ENCODE peak calls at places on chromosomes 11 and 22, in nine cellular contexts. One of them, this sample, is unnamed.
A peak's percentile ranks its signal among the peaks of the same experiment; 100 is the strongest.

GRCh38 chr22:17808688-17809403 is 34.6 kb upstream of the BID start:
- DNase-seq in stimulated activated CD8-positive, alpha-beta memory T cell treated with anti-CD3 and anti-CD28 coated beads, Interleukin-15, amount 100 ng/mL, for 24 hours: no peak
- DNase-seq in osteocyte: no peak
- DNase-seq in LoVo: no peak
- DNase-seq in bronchial epithelial cell: no peak
- DNase-seq in heart right ventricle: no peak
- DNase-seq in progenitor cell of endocrine pancreas: no peak
- DNase-seq in T-helper 2 cell: no peak
- DNase-seq in lower lobe of right lung: no peak
- DNase-seq in this sample: no peak

GRCh38 chr11:33500865-33501479 is 199.7 kb downstream of the C11orf91 start:
- DNase-seq in osteocyte: no peak
- DNase-seq in LoVo: peak; percentile 46
- DNase-seq in T-helper 2 cell: peak; percentile 4
- DNase-seq in heart right ventricle: peak; percentile 12
- DNase-seq in bronchial epithelial cell: peak; percentile 37
- DNase-seq in progenitor cell of endocrine pancreas: no peak
- DNase-seq in lower lobe of right lung: no peak
- DNase-seq in stimulated activated CD8-positive, alpha-beta memory T cell treated with anti-CD3 and anti-CD28 coated beads, Interleukin-15, amount 100 ng/mL, for 24 hours: no peak
- DNase-seq in this sample: no peak

GRCh38 chr11:105142167-105142566 is 2.6 kb upstream of the CARD18 start:
- DNase-seq in bronchial epithelial cell: no peak
- DNase-seq in stimulated activated CD8-positive, alpha-beta memory T cell treated with anti-CD3 and anti-CD28 coated beads, Interleukin-15, amount 100 ng/mL, for 24 hours: no peak
- DNase-seq in T-helper 2 cell: no peak
- DNase-seq in heart right ventricle: no peak
- DNase-seq in osteocyte: no peak
- DNase-seq in progenitor cell of endocrine pancreas: no peak
- DNase-seq in LoVo: no peak
- DNase-seq in lower lobe of right lung: no peak
- DNase-seq in this sample: no peak

GRCh38 chr11:82547163-82547560 is 186.5 kb downstream of the FAM181B start:
- DNase-seq in bronchial epithelial cell: peak; percentile 27
- DNase-seq in heart right ventricle: no peak
- DNase-seq in progenitor cell of endocrine pancreas: peak; percentile 9
- DNase-seq in lower lobe of right lung: no peak
- DNase-seq in T-helper 2 cell: no peak
- DNase-seq in osteocyte: no peak
- DNase-seq in stimulated activated CD8-positive, alpha-beta memory T cell treated with anti-CD3 and anti-CD28 coated beads, Interleukin-15, amount 100 ng/mL, for 24 hours: no peak
- DNase-seq in LoVo: no peak
- DNase-seq in this sample: no peak

GRCh38 chr11:74195828-74196227 is 24.7 kb downstream of the PPME1 start:
- DNase-seq in osteocyte: no peak
- DNase-seq in heart right ventricle: no peak
- DNase-seq in bronchial epithelial cell: peak; percentile 52
- DNase-seq in LoVo: no peak
- DNase-seq in progenitor cell of endocrine pancreas: no peak
- DNase-seq in stimulated activated CD8-positive, alpha-beta memory T cell treated with anti-CD3 and anti-CD28 coated beads, Interleukin-15, amount 100 ng/mL, for 24 hours: no peak
- DNase-seq in T-helper 2 cell: no peak
- DNase-seq in lower lobe of right lung: no peak
- DNase-seq in this sample: no peak

GRCh38 chr11:134560066-134560465 is 148.0 kb upstream of the B3GAT1 start:
- DNase-seq in progenitor cell of endocrine pancreas: no peak
- DNase-seq in T-helper 2 cell: no peak
- DNase-seq in stimulated activated CD8-positive, alpha-beta memory T cell treated with anti-CD3 and anti-CD28 coated beads, Interleukin-15, amount 100 ng/mL, for 24 hours: no peak
- DNase-seq in LoVo: no peak
- DNase-seq in lower lobe of right lung: no peak
- DNase-seq in heart right ventricle: peak; percentile 2
- DNase-seq in bronchial epithelial cell: no peak
- DNase-seq in osteocyte: peak; percentile 73
- DNase-seq in this sample: no peak

GRCh38 chr11:14443642-14444041 is 56.0 kb downstream of the COPB1 start:
- DNase-seq in bronchial epithelial cell: peak; percentile 60
- DNase-seq in osteocyte: no peak
- DNase-seq in T-helper 2 cell: no peak
- DNase-seq in progenitor cell of endocrine pancreas: no peak
- DNase-seq in LoVo: no peak
- DNase-seq in stimulated activated CD8-positive, alpha-beta memory T cell treated with anti-CD3 and anti-CD28 coated beads, Interleukin-15, amount 100 ng/mL, for 24 hours: no peak
- DNase-seq in lower lobe of right lung: no peak
- DNase-seq in heart right ventricle: no peak
- DNase-seq in this sample: no peak

GRCh38 chr11:126561327-126561893 is 205.9 kb downstream of the ST3GAL4 start:
- DNase-seq in heart right ventricle: peak; percentile 48
- DNase-seq in bronchial epithelial cell: peak; percentile 33
- DNase-seq in lower lobe of right lung: no peak
- DNase-seq in LoVo: peak; percentile 60
- DNase-seq in progenitor cell of endocrine pancreas: peak; percentile 60
- DNase-seq in T-helper 2 cell: peak; percentile 46
- DNase-seq in osteocyte: no peak
- DNase-seq in stimulated activated CD8-positive, alpha-beta memory T cell treated with anti-CD3 and anti-CD28 coated beads, Interleukin-15, amount 100 ng/mL, for 24 hours: no peak
- DNase-seq in this sample: peak; percentile 5

GRCh38 chr11:81869337-81870065 is 864.2 kb downstream of the FAM181B start:
- DNase-seq in stimulated activated CD8-positive, alpha-beta memory T cell treated with anti-CD3 and anti-CD28 coated beads, Interleukin-15, amount 100 ng/mL, for 24 hours: peak; percentile 46
- DNase-seq in osteocyte: no peak
- DNase-seq in lower lobe of right lung: no peak
- DNase-seq in T-helper 2 cell: peak; percentile 99
- DNase-seq in LoVo: no peak
- DNase-seq in progenitor cell of endocrine pancreas: no peak
- DNase-seq in heart right ventricle: no peak
- DNase-seq in bronchial epithelial cell: peak; percentile 69
- DNase-seq in this sample: peak; percentile 87

GRCh38 chr11:112421854-112422253 is 161.2 kb upstream of the PLET1 start:
- DNase-seq in osteocyte: no peak
- DNase-seq in progenitor cell of endocrine pancreas: no peak
- DNase-seq in lower lobe of right lung: no peak
- DNase-seq in stimulated activated CD8-positive, alpha-beta memory T cell treated with anti-CD3 and anti-CD28 coated beads, Interleukin-15, amount 100 ng/mL, for 24 hours: no peak
- DNase-seq in T-helper 2 cell: no peak
- DNase-seq in LoVo: no peak
- DNase-seq in heart right ventricle: no peak
- DNase-seq in bronchial epithelial cell: no peak
- DNase-seq in this sample: no peak

GRCh38 chr22:50674127-50674493 is 1.5 kb downstream of the SHANK3 start:
- DNase-seq in bronchial epithelial cell: no peak
- DNase-seq in heart right ventricle: no peak
- DNase-seq in LoVo: no peak
- DNase-seq in stimulated activated CD8-positive, alpha-beta memory T cell treated with anti-CD3 and anti-CD28 coated beads, Interleukin-15, amount 100 ng/mL, for 24 hours: no peak
- DNase-seq in osteocyte: peak; percentile 68
- DNase-seq in progenitor cell of endocrine pancreas: no peak
- DNase-seq in T-helper 2 cell: no peak
- DNase-seq in lower lobe of right lung: no peak
- DNase-seq in this sample: no peak

GRCh38 chr11:77093056-77093891 is 9.4 kb upstream of the OMP start:
- DNase-seq in LoVo: no peak
- DNase-seq in osteocyte: no peak
- DNase-seq in stimulated activated CD8-positive, alpha-beta memory T cell treated with anti-CD3 and anti-CD28 coated beads, Interleukin-15, amount 100 ng/mL, for 24 hours: no peak
- DNase-seq in bronchial epithelial cell: no peak
- DNase-seq in lower lobe of right lung: peak; percentile 36
- DNase-seq in T-helper 2 cell: no peak
- DNase-seq in progenitor cell of endocrine pancreas: no peak
- DNase-seq in heart right ventricle: no peak
- DNase-seq in this sample: no peak

GRCh38 chr11:1888811-1889526 is 2.7 kb downstream of the PRR33 start:
- DNase-seq in lower lobe of right lung: peak; percentile 62
- DNase-seq in T-helper 2 cell: peak; percentile 95
- DNase-seq in bronchial epithelial cell: no peak
- DNase-seq in heart right ventricle: no peak
- DNase-seq in osteocyte: no peak
- DNase-seq in progenitor cell of endocrine pancreas: no peak
- DNase-seq in stimulated activated CD8-positive, alpha-beta memory T cell treated with anti-CD3 and anti-CD28 coated beads, Interleukin-15, amount 100 ng/mL, for 24 hours: no peak
- DNase-seq in LoVo: no peak
- DNase-seq in this sample: peak; percentile 64

GRCh38 chr11:45087761-45088160 is 58.7 kb upstream of the PRDM11 start:
- DNase-seq in lower lobe of right lung: no peak
- DNase-seq in progenitor cell of endocrine pancreas: no peak
- DNase-seq in osteocyte: no peak
- DNase-seq in heart right ventricle: no peak
- DNase-seq in bronchial epithelial cell: no peak
- DNase-seq in stimulated activated CD8-positive, alpha-beta memory T cell treated with anti-CD3 and anti-CD28 coated beads, Interleukin-15, amount 100 ng/mL, for 24 hours: no peak
- DNase-seq in LoVo: no peak
- DNase-seq in T-helper 2 cell: no peak
- DNase-seq in this sample: no peak

GRCh38 chr22:27892064-27892463 is 27.0 kb downstream of the PITPNB start:
- DNase-seq in progenitor cell of endocrine pancreas: no peak
- DNase-seq in osteocyte: no peak
- DNase-seq in lower lobe of right lung: no peak
- DNase-seq in bronchial epithelial cell: no peak
- DNase-seq in T-helper 2 cell: no peak
- DNase-seq in stimulated activated CD8-positive, alpha-beta memory T cell treated with anti-CD3 and anti-CD28 coated beads, Interleukin-15, amount 100 ng/mL, for 24 hours: no peak
- DNase-seq in LoVo: no peak
- DNase-seq in heart right ventricle: no peak
- DNase-seq in this sample: no peak

GRCh38 chr22:27113211-27114030 is 456.0 kb downstream of the MIAT start:
- DNase-seq in lower lobe of right lung: no peak
- DNase-seq in LoVo: peak; percentile 50
- DNase-seq in progenitor cell of endocrine pancreas: no peak
- DNase-seq in osteocyte: no peak
- DNase-seq in heart right ventricle: peak; percentile 50
- DNase-seq in bronchial epithelial cell: peak; percentile 87
- DNase-seq in stimulated activated CD8-positive, alpha-beta memory T cell treated with anti-CD3 and anti-CD28 coated beads, Interleukin-15, amount 100 ng/mL, for 24 hours: no peak
- DNase-seq in T-helper 2 cell: no peak
- DNase-seq in this sample: no peak

GRCh38 chr11:33657757-33658156 is 42.9 kb downstream of the C11orf91 start:
- DNase-seq in osteocyte: no peak
- DNase-seq in LoVo: no peak
- DNase-seq in stimulated activated CD8-positive, alpha-beta memory T cell treated with anti-CD3 and anti-CD28 coated beads, Interleukin-15, amount 100 ng/mL, for 24 hours: no peak
- DNase-seq in T-helper 2 cell: no peak
- DNase-seq in lower lobe of right lung: no peak
- DNase-seq in bronchial epithelial cell: no peak
- DNase-seq in heart right ventricle: no peak
- DNase-seq in progenitor cell of endocrine pancreas: no peak
- DNase-seq in this sample: no peak

GRCh38 chr11:111602865-111603632 is 800 bp downstream of the SIK2 start:
- DNase-seq in LoVo: no peak
- DNase-seq in bronchial epithelial cell: peak; percentile 43
- DNase-seq in stimulated activated CD8-positive, alpha-beta memory T cell treated with anti-CD3 and anti-CD28 coated beads, Interleukin-15, amount 100 ng/mL, for 24 hours: no peak
- DNase-seq in osteocyte: no peak
- DNase-seq in progenitor cell of endocrine pancreas: peak; percentile 29
- DNase-seq in heart right ventricle: peak; percentile 41
- DNase-seq in T-helper 2 cell: peak; percentile 52
- DNase-seq in lower lobe of right lung: peak; percentile 68
- DNase-seq in this sample: no peak

GRCh38 chr11:33530824-33531223 is 169.8 kb downstream of the C11orf91 start:
- DNase-seq in lower lobe of right lung: no peak
- DNase-seq in heart right ventricle: no peak
- DNase-seq in T-helper 2 cell: no peak
- DNase-seq in progenitor cell of endocrine pancreas: no peak
- DNase-seq in LoVo: no peak
- DNase-seq in osteocyte: no peak
- DNase-seq in bronchial epithelial cell: no peak
- DNase-seq in stimulated activated CD8-positive, alpha-beta memory T cell treated with anti-CD3 and anti-CD28 coated beads, Interleukin-15, amount 100 ng/mL, for 24 hours: no peak
- DNase-seq in this sample: no peak